ENCODE peak calls at places on chromosomes 3 and 15, in six cellular contexts. S is heart left ventricle, I is left ventricle myocardium inferior, G is astrocyte, X is fibroblast of lung, K is upper lobe of right lung. V is an unnamed sample.

GRCh38 chr3:127392146-127392470 is 104.3 kb upstream of the PRR20G start:
- DNase-seq in X (no peak), S (no peak), I (peak; percentile 6), K (no peak), G (no peak), V (no peak)

GRCh38 chr15:79973445-79974180 is 2.6 kb upstream of the BCL2A1 start:
- DNase-seq in G (no peak), S (no peak), I (no peak), K (no peak), X (no peak), V (no peak)

GRCh38 chr3:173750095-173750494 is 352.6 kb downstream of the NLGN1 start:
- DNase-seq in S (no peak), I (no peak), X (peak; percentile 63), K (no peak), G (peak; percentile 73), V (no peak)

GRCh38 chr3:138939563-138940241 is 7.2 kb downstream of the FOXL2 start:
- DNase-seq in K (no peak), G (no peak), X (no peak), I (no peak), S (no peak), V (no peak)

GRCh38 chr3:113663324-113663750 is 33.1 kb downstream of the USF3 start:
- DNase-seq in X (no peak), S (no peak), I (no peak), G (no peak), K (no peak), V (no peak)

GRCh38 chr15:98177950-98178848 is 217.7 kb downstream of the ARRDC4 start:
- DNase-seq in G (peak; percentile 50), S (peak; percentile 23), X (peak; percentile 71), K (no peak), I (no peak), V (no peak)

GRCh38 chr15:41561777-41562145 is 2.7 kb downstream of the TYRO3 start:
- DNase-seq in S (peak; percentile 64), G (peak; percentile 56), I (peak; percentile 62), X (peak; percentile 75), K (no peak), V (peak; percentile 89)

GRCh38 chr15:59232476-59232875 is 25.8 kb downstream of the LDHAL6B start:
- DNase-seq in I (no peak), K (no peak), X (peak; percentile 85), S (no peak), G (peak; percentile 95), V (no peak)

GRCh38 chr3:152193673-152194267 is 75.0 kb upstream of the MBNL1 start:
- DNase-seq in S (no peak), I (no peak), X (no peak), G (no peak), K (peak; percentile 51), V (peak; percentile 37)

GRCh38 chr3:164416491-164417222 is 661.6 kb downstream of the SI start:
- DNase-seq in I (no peak), X (no peak), S (no peak), K (no peak), G (no peak), V (no peak)

GRCh38 chr15:51382787-51383186 is 41.3 kb downstream of the GLDN start:
- DNase-seq in S (no peak), X (peak; percentile 61), I (no peak), K (no peak), G (peak; percentile 20), V (peak; percentile 53)

GRCh38 chr15:89479173-89479572 is 17.2 kb downstream of the RHCG start:
- DNase-seq in X (no peak), S (no peak), K (no peak), I (no peak), G (no peak), V (no peak)

GRCh38 chr3:184316792-184317191 is 2.4 kb downstream of the EIF4G1 start:
- DNase-seq in G (no peak), S (peak; percentile 7), X (no peak), K (no peak), I (no peak), V (peak; percentile 9)

GRCh38 chr15:56817266-56817665 is 84.0 kb upstream of the ZNF280D start:
- DNase-seq in S (no peak), I (no peak), G (peak; percentile 61), X (no peak), K (no peak), V (no peak)

GRCh38 chr15:90562669-90563068 is 32.9 kb downstream of the CRTC3 start:
- DNase-seq in S (no peak), I (no peak), X (no peak), K (no peak), G (no peak), V (no peak)

GRCh38 chr3:46368569-46368968 is 2.2 kb upstream of the CCR5 start:
- DNase-seq in X (no peak), K (peak; percentile 78), S (peak; percentile 41), G (no peak), I (peak; percentile 41), V (peak; percentile 79)

GRCh38 chr3:185216587-185216918 is 37.3 kb downstream of the EHHADH start:
- DNase-seq in G (peak; percentile 38), K (no peak), I (no peak), X (no peak), S (peak; percentile 32), V (no peak)

GRCh38 chr3:127420825-127421224 is 133.0 kb upstream of the PRR20G start:
- DNase-seq in G (no peak), K (no peak), S (no peak), I (no peak), X (no peak), V (no peak)

GRCh38 chr3:146404451-146404850 is 64.9 kb downstream of the PLSCR2 start:
- DNase-seq in G (peak; percentile 19), S (no peak), X (peak; percentile 30), I (no peak), K (no peak), V (no peak)

GRCh38 chr3:128112406-128112968 is 11.1 kb downstream of the RUVBL1 start:
- DNase-seq in S (no peak), I (no peak), K (no peak), X (peak; percentile 91), G (peak; percentile 88), V (no peak)

GRCh38 chr15:59595434-59595915 is 16.1 kb upstream of the GCNT3 start:
- DNase-seq in S (no peak), K (no peak), X (no peak), I (no peak), G (no peak), V (no peak)

GRCh38 chr3:119240101-119240581 is 537 bp downstream of the B4GALT4 start:
- DNase-seq in S (no peak), X (no peak), K (no peak), G (no peak), I (no peak), V (no peak)

GRCh38 chr3:9778102-9778501 is 8.4 kb upstream of the CAMK1 start:
- DNase-seq in X (peak; percentile 52), K (no peak), S (no peak), G (peak; percentile 68), I (no peak), V (no peak)

GRCh38 chr3:39148116-39149058 is 5.0 kb downstream of the CSRNP1 start:
- DNase-seq in X (peak; percentile 23), S (no peak), I (no peak), K (no peak), G (peak; percentile 44), V (no peak)

GRCh38 chr15:78995921-78996780 is 51.3 kb upstream of the CTSH start:
- DNase-seq in S (no peak), K (no peak), I (no peak), G (no peak), X (no peak), V (no peak)

GRCh38 chr3:173745952-173746682 is 348.6 kb downstream of the NLGN1 start:
- DNase-seq in K (no peak), I (no peak), X (peak; percentile 21), S (no peak), G (peak; percentile 67), V (no peak)

GRCh38 chr15:94272251-94272898 is 41.0 kb downstream of the MCTP2 start:
- DNase-seq in I (no peak), S (no peak), G (no peak), X (no peak), K (no peak), V (no peak)

GRCh38 chr3:191455257-191455952 is 5.6 kb upstream of the PYDC2 start:
- DNase-seq in S (no peak), K (no peak), X (no peak), I (no peak), G (no peak), V (no peak)

GRCh38 chr3:129398803-129399144 is 29.7 kb downstream of the EFCAB12 start:
- DNase-seq in S (no peak), K (no peak), X (peak; percentile 21), I (no peak), G (peak; percentile 24), V (no peak)

GRCh38 chr3:122271246-122271898 is 53.7 kb upstream of the CSTA start:
- DNase-seq in G (no peak), S (no peak), X (no peak), I (no peak), K (no peak), V (no peak)
- H3K4me1 ChIP-seq in G (no peaks in the 10 kb centered on the region), S (no peaks in the 10 kb centered on the region), X (no peaks in the 10 kb centered on the region), I (no peaks in the 10 kb centered on the region), K (no peaks in the 10 kb centered on the region), V (no peaks in the 10 kb centered on the region)

DNA sequence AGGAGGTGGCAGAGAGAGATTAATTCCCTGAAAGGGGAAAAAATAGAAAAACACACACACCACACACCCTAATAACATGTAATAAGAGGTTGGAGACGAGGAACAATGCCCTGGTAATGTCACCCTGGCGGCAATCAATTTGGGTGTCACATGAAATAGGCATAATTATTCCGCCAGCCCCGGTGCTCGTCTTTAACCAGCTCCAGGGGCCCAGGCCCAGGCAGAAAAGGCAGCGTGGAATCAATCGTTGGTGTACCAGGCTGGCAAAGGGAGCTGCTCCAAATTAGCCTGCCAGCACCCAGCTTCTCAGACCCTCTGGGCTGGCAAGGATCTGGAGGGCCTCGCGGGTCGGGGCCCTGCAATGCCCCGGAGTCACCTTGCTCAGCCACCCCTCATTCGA is 5.6 kb downstream of the LINGO1 start:
- DNase-seq in S (no peak), K (no peak), G (no peak), I (no peak), X (no peak), V (no peak)
- H3K27ac ChIP-seq in S (no peak overlapping the region), K (no peak overlapping the region), G (no peak overlapping the region), I (no peak overlapping the region), X (no peak overlapping the region), V (no peak overlapping the region)

GRCh38 chr3:125053304-125053699 is 2.5 kb downstream of the HEG1 start:
- DNase-seq in S (no peak), I (no peak), G (no peak), X (no peak), K (no peak), V (no peak)
- H3K4me3 ChIP-seq in S (peak overlapping the region; percentile 93), I (peak overlapping the region; percentile 90), G (peak overlapping the region; percentile 52), X (peak overlapping the region; percentile 65), K (peak overlapping the region; percentile 84), V (peak overlapping the region; percentile 99)

DNA sequence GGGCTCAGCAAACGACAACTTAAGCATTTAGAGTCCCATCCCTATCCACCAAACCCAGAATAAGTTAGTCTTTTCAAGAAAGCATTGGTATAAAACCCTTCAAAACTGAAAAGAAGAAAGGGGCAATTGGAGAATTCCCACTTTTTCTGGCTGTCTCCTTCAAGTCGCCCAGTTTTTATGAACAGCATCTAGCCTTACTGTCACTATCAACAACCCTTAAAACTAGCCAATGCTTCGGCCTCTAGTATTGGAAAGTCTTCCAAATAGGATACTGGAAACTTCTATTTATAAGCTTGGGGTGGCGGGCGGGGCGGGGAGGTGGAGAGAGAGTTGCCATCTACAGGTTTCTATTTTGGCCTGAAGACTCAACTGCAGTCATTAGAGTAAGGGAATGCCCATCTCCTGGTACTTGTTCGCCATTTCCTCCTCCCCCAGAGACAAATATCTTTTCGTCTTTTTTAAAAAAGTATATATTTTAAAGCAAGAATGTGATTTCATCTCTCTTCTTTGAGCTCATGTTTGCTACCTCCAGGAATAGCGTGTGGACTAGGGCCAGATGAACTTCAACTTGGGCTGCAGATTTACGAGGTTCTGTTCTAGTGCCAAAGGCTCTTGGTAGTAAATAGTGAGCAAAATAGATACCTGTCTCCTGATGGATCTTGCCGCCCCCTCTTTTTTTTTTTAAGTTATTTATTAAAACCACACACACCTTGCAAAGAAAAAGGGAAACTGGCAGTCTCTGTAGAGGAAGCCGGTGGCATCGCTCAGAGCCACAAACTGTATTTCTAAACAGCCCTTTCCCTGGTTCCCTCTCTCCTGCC is 2.7 kb downstream of the BCL6 start:
- DNase-seq in G (peak; percentile 51), S (peak; percentile 66), K (no peak), I (peak; percentile 68), X (peak; percentile 63), V (peak; percentile 80)
- H3K4me1 ChIP-seq in G (peaks cover 43% of the 10 kb centered on the region), S (no peaks in the 10 kb centered on the region), K (peaks cover 27% of the 10 kb centered on the region), I (peaks cover 76% of the 10 kb centered on the region), X (peaks cover 8% of the 10 kb centered on the region), V (no peaks in the 10 kb centered on the region)

V was measured in right cardiac atrium.